ENCODE peak calls at places on chromosomes 12 and 14, in six cellular contexts. One of them, this sample, is unnamed.

GRCh38 chr12:114726092-114726710 is 42.2 kb upstream of the TBX3 start:
- DNase-seq in ELF-1: no peak
- DNase-seq in RWPE1: no peak
- DNase-seq in activated T-helper 1 cell treated with Interleukin-2 at 50 U/mL for 16 hours: no peak
- DNase-seq in mammary epithelial cell: no peak
- DNase-seq in effector CD4-positive, alpha-beta T cell: no peak
- DNase-seq in this sample: no peak

GRCh38 chr12:107328442-107329133 is 235.2 kb upstream of the CRY1 start:
- DNase-seq in ELF-1: peak
- DNase-seq in RWPE1: no peak
- DNase-seq in activated T-helper 1 cell treated with Interleukin-2 at 50 U/mL for 16 hours: no peak
- DNase-seq in mammary epithelial cell: no peak
- DNase-seq in effector CD4-positive, alpha-beta T cell: no peak
- DNase-seq in this sample: no peak

GRCh38 chr12:50566066-50566465 is 61.3 kb downstream of the DIP2B start:
- DNase-seq in ELF-1: no peak
- DNase-seq in RWPE1: no peak
- DNase-seq in activated T-helper 1 cell treated with Interleukin-2 at 50 U/mL for 16 hours: no peak
- DNase-seq in mammary epithelial cell: no peak
- DNase-seq in effector CD4-positive, alpha-beta T cell: no peak
- DNase-seq in this sample: no peak

GRCh38 chr14:89988787-89989186 is 33.1 kb downstream of the TDP1 start:
- DNase-seq in ELF-1: no peak
- DNase-seq in RWPE1: no peak
- DNase-seq in activated T-helper 1 cell treated with Interleukin-2 at 50 U/mL for 16 hours: no peak
- DNase-seq in mammary epithelial cell: no peak
- DNase-seq in effector CD4-positive, alpha-beta T cell: no peak
- DNase-seq in this sample: no peak

GRCh38 chr12:48678561-48679185 is 3.4 kb downstream of the KANSL2 start:
- DNase-seq in ELF-1: no peak
- DNase-seq in RWPE1: no peak
- DNase-seq in activated T-helper 1 cell treated with Interleukin-2 at 50 U/mL for 16 hours: no peak
- DNase-seq in mammary epithelial cell: no peak
- DNase-seq in effector CD4-positive, alpha-beta T cell: no peak
- DNase-seq in this sample: no peak

GRCh38 chr14:74524076-74524812 is 30.7 kb downstream of the ISCA2 start:
- DNase-seq in ELF-1: no peak
- DNase-seq in RWPE1: no peak
- DNase-seq in activated T-helper 1 cell treated with Interleukin-2 at 50 U/mL for 16 hours: no peak
- DNase-seq in mammary epithelial cell: peak
- DNase-seq in effector CD4-positive, alpha-beta T cell: no peak
- DNase-seq in this sample: peak

GRCh38 chr14:105665247-105665950 is 139.0 kb downstream of the TMEM121 start:
- DNase-seq in ELF-1: no peak
- DNase-seq in RWPE1: no peak
- DNase-seq in activated T-helper 1 cell treated with Interleukin-2 at 50 U/mL for 16 hours: no peak
- DNase-seq in mammary epithelial cell: no peak
- DNase-seq in effector CD4-positive, alpha-beta T cell: no peak
- DNase-seq in this sample: no peak

GRCh38 chr14:102314242-102315011 is 5.1 kb upstream of the ZNF839 start:
- DNase-seq in ELF-1: peak
- DNase-seq in RWPE1: peak
- DNase-seq in activated T-helper 1 cell treated with Interleukin-2 at 50 U/mL for 16 hours: peak
- DNase-seq in mammary epithelial cell: peak
- DNase-seq in effector CD4-positive, alpha-beta T cell: peak
- DNase-seq in this sample: peak

This sample was measured in AG10803.